ENCODE peak calls at places on chromosome 18, in seven cellular contexts. F, U, H, K, V, M and G are unnamed samples.

GRCh38 chr18:61823595-61823994 is 69.2 kb downstream of the RNF152 start:
- DNase-seq in F (no peak), U (no peak), M (no peak), H (no peak), K (no peak), V (no peak), G (no peak)

GRCh38 chr18:10518595-10519273 is 7.1 kb upstream of the NAPG start:
- DNase-seq in U (peak), F (no peak), M (no peak), H (peak), K (peak), V (peak), G (no peak)

GRCh38 chr18:36309436-36310391 is 12.2 kb downstream of the FHOD3 start:
- DNase-seq in F (no peak), V (peak), U (no peak), M (no peak), K (no peak), H (no peak), G (no peak)

GRCh38 chr18:77765468-77765867 is 515.8 kb downstream of the GALR1 start:
- DNase-seq in F (no peak), M (no peak), V (no peak), H (no peak), K (no peak), U (no peak), G (peak)

GRCh38 chr18:36333418-36333817 is 35.9 kb downstream of the FHOD3 start:
- DNase-seq in H (no peak), V (peak), U (no peak), K (no peak), M (no peak), F (no peak), G (no peak)

GRCh38 chr18:3863593-3863992 is 413.6 kb downstream of the TGIF1 start:
- DNase-seq in V (no peak), U (no peak), F (no peak), K (no peak), M (no peak), H (no peak), G (no peak)

GRCh38 chr18:58911241-58911640 is 46.6 kb downstream of the ZNF532 start:
- DNase-seq in M (no peak), K (no peak), F (no peak), U (no peak), V (peak), H (no peak), G (no peak)

GRCh38 chr18:33804258-33804657 is 226.2 kb downstream of the ASXL3 start:
- DNase-seq in U (no peak), H (peak), V (peak), F (no peak), K (no peak), M (no peak), G (peak)

GRCh38 chr18:77754475-77755044 is 504.9 kb downstream of the GALR1 start:
- DNase-seq in H (no peak), V (no peak), K (no peak), U (no peak), F (no peak), M (no peak), G (no peak)

GRCh38 chr18:56702946-56703345 is 51.8 kb downstream of the WDR7 start:
- DNase-seq in M (peak), V (peak), H (peak), K (peak), U (no peak), F (no peak), G (no peak)

GRCh38 chr18:2223859-2224258 is 347.4 kb downstream of the METTL4 start:
- DNase-seq in V (peak), F (no peak), U (no peak), K (no peak), H (no peak), M (no peak), G (no peak)

GRCh38 chr18:1026930-1027329 is 122.3 kb downstream of the ADCYAP1 start:
- DNase-seq in V (no peak), F (no peak), U (no peak), H (no peak), K (no peak), M (no peak), G (no peak)
- H3K4me3 ChIP-seq in V (no peak), F (no peak), U (no peak), H (no peak), K (no peak), M (no peak), G (no peak)

GRCh38 chr18:75898666-75899065 is 471.2 kb upstream of the SMIM21 start:
- DNase-seq in U (no peak), K (no peak), H (no peak), F (no peak), V (no peak), M (no peak), G (no peak)

DNA sequence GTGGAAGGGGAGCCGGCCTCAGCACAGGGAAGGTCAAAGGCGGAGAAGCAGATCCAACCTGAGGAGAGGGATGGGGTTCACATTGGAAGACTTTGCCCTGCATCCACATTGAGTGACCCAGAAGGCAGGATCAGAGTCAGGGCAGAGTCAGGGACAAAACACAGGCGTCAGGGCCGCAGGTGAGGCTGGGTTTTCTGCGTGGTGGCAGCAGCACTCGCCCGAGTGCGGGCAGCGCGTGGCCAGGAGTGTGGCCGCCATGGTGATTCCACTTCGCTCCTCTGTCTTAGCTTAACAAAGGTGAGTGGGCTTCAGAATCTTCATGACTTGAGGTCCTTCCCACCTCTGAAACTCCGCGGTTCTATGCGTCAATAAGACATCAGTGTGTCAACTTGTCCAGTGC is 476.9 kb upstream of the SMIM21 start:
- DNase-seq in F (no peak), H (no peak), K (no peak), V (no peak), M (no peak), U (no peak), G (no peak)
- H3K4me3 ChIP-seq in F (no peak), H (no peak), K (no peak), V (no peak), M (no peak), U (no peak), G (no peak)

GRCh38 chr18:37362158-37362890 is 203.3 kb downstream of the CELF4 start:
- DNase-seq in K (no peak), V (no peak), U (no peak), F (no peak), M (no peak), H (no peak), G (no peak)
- H3K4me3 ChIP-seq in K (no peak), V (no peak), U (no peak), F (no peak), M (no peak), H (no peak), G (no peak)

GRCh38 chr18:9466911-9467310 is 8.4 kb upstream of the RALBP1 start:
- DNase-seq in K (no peak), H (no peak), M (no peak), F (no peak), V (peak), U (no peak), G (no peak)
- H3K4me3 ChIP-seq in K (no peak), H (no peak), M (no peak), F (no peak), V (no peak), U (no peak), G (no peak)